ENCODE peak calls at places on chromosomes 11 and 22, in five cellular contexts. One of them, this sample, is unnamed.

GRCh38 chr22:38699784-38700183 is 959 bp downstream of the JOSD1 start:
- DNase-seq in stimulated activated CD8-positive, alpha-beta memory T cell treated with anti-CD3 and anti-CD28 coated beads, Interleukin-2, amount 100 ng/mL, for 1 hour: no peak
- DNase-seq in brain microvascular endothelial cell: no peak
- DNase-seq in ovary: no peak
- DNase-seq in non-pigmented ciliary epithelial cell: no peak
- DNase-seq in this sample: no peak

GRCh38 chr11:126484266-126484665 is 128.8 kb downstream of the ST3GAL4 start:
- DNase-seq in stimulated activated CD8-positive, alpha-beta memory T cell treated with anti-CD3 and anti-CD28 coated beads, Interleukin-2, amount 100 ng/mL, for 1 hour: no peak
- DNase-seq in brain microvascular endothelial cell: no peak
- DNase-seq in ovary: no peak
- DNase-seq in non-pigmented ciliary epithelial cell: peak
- DNase-seq in this sample: no peak

GRCh38 chr11:61555051-61555969 is 25.6 kb downstream of the SYT7 start:
- DNase-seq in stimulated activated CD8-positive, alpha-beta memory T cell treated with anti-CD3 and anti-CD28 coated beads, Interleukin-2, amount 100 ng/mL, for 1 hour: no peak
- DNase-seq in brain microvascular endothelial cell: no peak
- DNase-seq in ovary: no peak
- DNase-seq in non-pigmented ciliary epithelial cell: no peak
- DNase-seq in this sample: no peak

GRCh38 chr11:66619080-66619554 is 2.7 kb downstream of the RBM14 start:
- DNase-seq in stimulated activated CD8-positive, alpha-beta memory T cell treated with anti-CD3 and anti-CD28 coated beads, Interleukin-2, amount 100 ng/mL, for 1 hour: no peak
- DNase-seq in brain microvascular endothelial cell: peak
- DNase-seq in ovary: no peak
- DNase-seq in non-pigmented ciliary epithelial cell: no peak
- DNase-seq in this sample: no peak

GRCh38 chr11:11604340-11604992 is 17.3 kb downstream of the GALNT18 start:
- DNase-seq in stimulated activated CD8-positive, alpha-beta memory T cell treated with anti-CD3 and anti-CD28 coated beads, Interleukin-2, amount 100 ng/mL, for 1 hour: no peak
- DNase-seq in brain microvascular endothelial cell: no peak
- DNase-seq in ovary: no peak
- DNase-seq in non-pigmented ciliary epithelial cell: no peak
- DNase-seq in this sample: no peak

GRCh38 chr11:95985174-95985808 is 61.4 kb upstream of the MTMR2 start:
- DNase-seq in stimulated activated CD8-positive, alpha-beta memory T cell treated with anti-CD3 and anti-CD28 coated beads, Interleukin-2, amount 100 ng/mL, for 1 hour: no peak
- DNase-seq in brain microvascular endothelial cell: no peak
- DNase-seq in ovary: no peak
- DNase-seq in non-pigmented ciliary epithelial cell: no peak
- DNase-seq in this sample: no peak

GRCh38 chr11:33419956-33420355 is 162.8 kb downstream of the HIPK3 start:
- DNase-seq in stimulated activated CD8-positive, alpha-beta memory T cell treated with anti-CD3 and anti-CD28 coated beads, Interleukin-2, amount 100 ng/mL, for 1 hour: no peak
- DNase-seq in brain microvascular endothelial cell: no peak
- DNase-seq in ovary: no peak
- DNase-seq in non-pigmented ciliary epithelial cell: no peak
- DNase-seq in this sample: no peak

GRCh38 chr11:88338223-88338661 is 706 bp upstream of the CTSC start:
- DNase-seq in stimulated activated CD8-positive, alpha-beta memory T cell treated with anti-CD3 and anti-CD28 coated beads, Interleukin-2, amount 100 ng/mL, for 1 hour: peak
- DNase-seq in brain microvascular endothelial cell: peak
- DNase-seq in ovary: no peak
- DNase-seq in non-pigmented ciliary epithelial cell: no peak
- DNase-seq in this sample: peak

GRCh38 chr22:38416621-38417251 is 38.3 kb downstream of the KCNJ4 start:
- DNase-seq in stimulated activated CD8-positive, alpha-beta memory T cell treated with anti-CD3 and anti-CD28 coated beads, Interleukin-2, amount 100 ng/mL, for 1 hour: no peak
- DNase-seq in brain microvascular endothelial cell: no peak
- DNase-seq in ovary: peak
- DNase-seq in non-pigmented ciliary epithelial cell: no peak
- DNase-seq in this sample: no peak

GRCh38 chr11:120513436-120514315 is 2.1 kb downstream of the GRIK4 start:
- DNase-seq in stimulated activated CD8-positive, alpha-beta memory T cell treated with anti-CD3 and anti-CD28 coated beads, Interleukin-2, amount 100 ng/mL, for 1 hour: no peak
- DNase-seq in brain microvascular endothelial cell: no peak
- DNase-seq in ovary: no peak
- DNase-seq in non-pigmented ciliary epithelial cell: no peak
- DNase-seq in this sample: no peak

GRCh38 chr11:118688851-118689502 is 9.5 kb upstream of the TREH start:
- DNase-seq in stimulated activated CD8-positive, alpha-beta memory T cell treated with anti-CD3 and anti-CD28 coated beads, Interleukin-2, amount 100 ng/mL, for 1 hour: no peak
- DNase-seq in brain microvascular endothelial cell: no peak
- DNase-seq in ovary: no peak
- DNase-seq in non-pigmented ciliary epithelial cell: no peak
- DNase-seq in this sample: no peak

GRCh38 chr11:82229346-82229745 is 504.3 kb downstream of the FAM181B start:
- DNase-seq in stimulated activated CD8-positive, alpha-beta memory T cell treated with anti-CD3 and anti-CD28 coated beads, Interleukin-2, amount 100 ng/mL, for 1 hour: no peak
- DNase-seq in brain microvascular endothelial cell: peak
- DNase-seq in ovary: no peak
- DNase-seq in non-pigmented ciliary epithelial cell: peak
- DNase-seq in this sample: no peak

GRCh38 chr11:27084407-27084985 is 43.9 kb downstream of the BBOX1 start:
- DNase-seq in stimulated activated CD8-positive, alpha-beta memory T cell treated with anti-CD3 and anti-CD28 coated beads, Interleukin-2, amount 100 ng/mL, for 1 hour: no peak
- DNase-seq in brain microvascular endothelial cell: no peak
- DNase-seq in ovary: no peak
- DNase-seq in non-pigmented ciliary epithelial cell: no peak
- DNase-seq in this sample: no peak

GRCh38 chr22:25829808-25830777 is 88.1 kb downstream of the MYO18B start:
- DNase-seq in stimulated activated CD8-positive, alpha-beta memory T cell treated with anti-CD3 and anti-CD28 coated beads, Interleukin-2, amount 100 ng/mL, for 1 hour: no peak
- DNase-seq in brain microvascular endothelial cell: no peak
- DNase-seq in ovary: no peak
- DNase-seq in non-pigmented ciliary epithelial cell: no peak
- DNase-seq in this sample: no peak

GRCh38 chr11:78941226-78941851 is 366.7 kb upstream of the NARS2 start:
- DNase-seq in stimulated activated CD8-positive, alpha-beta memory T cell treated with anti-CD3 and anti-CD28 coated beads, Interleukin-2, amount 100 ng/mL, for 1 hour: no peak
- DNase-seq in brain microvascular endothelial cell: no peak
- DNase-seq in ovary: no peak
- DNase-seq in non-pigmented ciliary epithelial cell: no peak
- DNase-seq in this sample: no peak

This sample was measured in HFF-Myc.